ENCODE peak calls at places on chromosomes 4 and X, in four cellular contexts. One of them, this sample, is unnamed.

GRCh38 chr4:164731827-164732474 is 22.0 kb upstream of the SMIM31 start:
- DNase-seq in HepG2: peak; percentile 20
- DNase-seq in SK-N-SH: peak; percentile 54
- DNase-seq in K562: peak; percentile 57
- DNase-seq in this sample: peak; percentile 65

GRCh38 chrX:68998716-68999115 is 166.5 kb downstream of the PJA1 start:
- DNase-seq in SK-N-SH: no peak
- DNase-seq in HepG2: no peak
- DNase-seq in K562: no peak
- DNase-seq in this sample: no peak

GRCh38 chr4:15868816-15869413 is 69.6 kb downstream of the FGFBP1 start:
- DNase-seq in K562: no peak
- DNase-seq in SK-N-SH: no peak
- DNase-seq in HepG2: no peak
- DNase-seq in this sample: no peak

GRCh38 chrX:117510453-117510852 is 606.2 kb downstream of the KLHL13 start:
- DNase-seq in SK-N-SH: peak; percentile 0
- DNase-seq in K562: no peak
- DNase-seq in HepG2: no peak
- DNase-seq in this sample: no peak

GRCh38 chr4:135365065-135365464 is 1163.5 kb upstream of the PABPC4L start:
- DNase-seq in HepG2: no peak
- DNase-seq in K562: no peak
- DNase-seq in SK-N-SH: no peak
- DNase-seq in this sample: no peak

GRCh38 chr4:109730294-109731051 is 603 bp upstream of the PLA2G12A start:
- DNase-seq in K562: peak; percentile 69
- DNase-seq in SK-N-SH: peak; percentile 59
- DNase-seq in HepG2: no peak
- DNase-seq in this sample: peak; percentile 61

GRCh38 chrX:125382889-125383288 is 63.2 kb downstream of the TEX13C start:
- DNase-seq in SK-N-SH: no peak
- DNase-seq in K562: no peak
- DNase-seq in HepG2: no peak
- DNase-seq in this sample: no peak

GRCh38 chr4:94240384-94240783 is 32.7 kb downstream of the SMARCAD1 start:
- DNase-seq in SK-N-SH: no peak
- DNase-seq in K562: no peak
- DNase-seq in HepG2: no peak
- DNase-seq in this sample: no peak

GRCh38 chr4:627751-628150 is 2.4 kb downstream of the PDE6B start:
- DNase-seq in HepG2: no peak
- DNase-seq in K562: no peak
- DNase-seq in SK-N-SH: no peak
- DNase-seq in this sample: no peak

GRCh38 chr4:100098011-100098545 is 92.2 kb downstream of the DDIT4L start:
- DNase-seq in HepG2: no peak
- DNase-seq in SK-N-SH: no peak
- DNase-seq in K562: no peak
- DNase-seq in this sample: no peak

GRCh38 chrX:121010218-121010617 is 24.7 kb upstream of the CT47A1 start:
- DNase-seq in K562: peak; percentile 8
- DNase-seq in HepG2: peak; percentile 59
- DNase-seq in SK-N-SH: no peak
- DNase-seq in this sample: no peak

GRCh38 chrX:39725928-39726619 is 371.7 kb downstream of the BCOR start:
- DNase-seq in SK-N-SH: peak; percentile 24
- DNase-seq in K562: no peak
- DNase-seq in HepG2: no peak
- DNase-seq in this sample: no peak

GRCh38 chr4:91936301-91936700 is 367.5 kb upstream of the GRID2 start:
- DNase-seq in HepG2: no peak
- DNase-seq in K562: no peak
- DNase-seq in SK-N-SH: no peak
- DNase-seq in this sample: no peak

GRCh38 chr4:1792832-1793495 is at the start of gene FGFR3:
- DNase-seq in SK-N-SH: peak; percentile 99
- DNase-seq in HepG2: peak; percentile 48
- DNase-seq in K562: peak; percentile 82
- DNase-seq in this sample: peak; percentile 78

GRCh38 chr4:100299019-100299418 is 108.8 kb upstream of the DDIT4L start:
- DNase-seq in HepG2: no peak
- DNase-seq in SK-N-SH: no peak
- DNase-seq in K562: no peak
- DNase-seq in this sample: no peak

GRCh38 chr4:87758278-87758677 is 41.1 kb upstream of the IBSP start:
- DNase-seq in K562: no peak
- DNase-seq in HepG2: no peak
- DNase-seq in SK-N-SH: no peak
- DNase-seq in this sample: no peak

GRCh38 chrX:47802589-47802988 is 34.1 kb upstream of the ZNF81 start:
- DNase-seq in SK-N-SH: no peak
- DNase-seq in K562: peak; percentile 36
- DNase-seq in HepG2: peak; percentile 10
- DNase-seq in this sample: no peak

GRCh38 chr4:38099908-38100407 is 139.8 kb downstream of the PTTG2 start:
- DNase-seq in HepG2: no peak
- DNase-seq in SK-N-SH: no peak
- DNase-seq in K562: no peak
- DNase-seq in this sample: no peak

GRCh38 chrX:155876704-155877103 is 4.4 kb upstream of the VAMP7 start:
- DNase-seq in HepG2: no peak
- DNase-seq in K562: no peak
- DNase-seq in SK-N-SH: no peak
- DNase-seq in this sample: no peak

DNA sequence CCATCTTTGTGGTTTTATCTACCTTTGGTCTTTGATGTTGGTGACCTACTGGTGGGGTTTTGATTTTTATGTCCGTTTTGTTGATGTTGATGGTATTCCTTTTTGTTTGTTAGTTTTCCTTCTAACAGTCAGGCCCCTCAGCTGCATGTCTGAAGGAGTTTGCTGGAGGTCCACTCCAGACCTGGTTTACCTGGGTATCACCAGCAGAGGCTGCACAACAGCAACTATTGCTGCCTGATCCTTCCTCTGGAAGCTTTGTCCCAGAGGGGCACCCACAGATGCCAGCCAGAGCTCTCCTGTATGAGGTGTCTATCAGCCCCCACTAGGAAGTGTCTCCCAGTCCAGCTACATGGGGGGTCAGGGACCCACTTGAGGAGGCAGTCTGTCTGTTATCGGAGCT is 199.3 kb upstream of the WDFY3 start:
- DNase-seq in HepG2: no peak
- DNase-seq in SK-N-SH: no peak
- DNase-seq in K562: no peak
- DNase-seq in this sample: no peak
- TF ChIP-seq CTCF in HepG2: no peak
- TF ChIP-seq CTCF in SK-N-SH: no peak
- TF ChIP-seq CTCF in K562: no peak
- TF ChIP-seq CTCF in this sample: no peak

GRCh38 chr4:18571252-18571885 is 549.8 kb upstream of the LCORL start:
- DNase-seq in HepG2: peak; percentile 38
- DNase-seq in SK-N-SH: no peak
- DNase-seq in K562: no peak
- DNase-seq in this sample: no peak

GRCh38 chr4:18568600-18568999 is 547.0 kb upstream of the LCORL start:
- DNase-seq in K562: no peak
- DNase-seq in SK-N-SH: no peak
- DNase-seq in HepG2: no peak
- DNase-seq in this sample: no peak

GRCh38 chr4:18566970-18567799 is 545.6 kb upstream of the LCORL start:
- DNase-seq in K562: no peak
- DNase-seq in HepG2: peak; percentile 96
- DNase-seq in SK-N-SH: no peak
- DNase-seq in this sample: no peak

GRCh38 chr4:18570370-18570769 is 548.8 kb upstream of the LCORL start:
- DNase-seq in HepG2: peak; percentile 66
- DNase-seq in SK-N-SH: no peak
- DNase-seq in K562: no peak
- DNase-seq in this sample: no peak
- TF ChIP-seq FOXJ3 in HepG2: no peak
- TF ChIP-seq FOXJ3 in SK-N-SH: no peak
- TF ChIP-seq FOXJ3 in K562: no peak
- TF ChIP-seq FOXJ3 in this sample: no peak

DNA sequence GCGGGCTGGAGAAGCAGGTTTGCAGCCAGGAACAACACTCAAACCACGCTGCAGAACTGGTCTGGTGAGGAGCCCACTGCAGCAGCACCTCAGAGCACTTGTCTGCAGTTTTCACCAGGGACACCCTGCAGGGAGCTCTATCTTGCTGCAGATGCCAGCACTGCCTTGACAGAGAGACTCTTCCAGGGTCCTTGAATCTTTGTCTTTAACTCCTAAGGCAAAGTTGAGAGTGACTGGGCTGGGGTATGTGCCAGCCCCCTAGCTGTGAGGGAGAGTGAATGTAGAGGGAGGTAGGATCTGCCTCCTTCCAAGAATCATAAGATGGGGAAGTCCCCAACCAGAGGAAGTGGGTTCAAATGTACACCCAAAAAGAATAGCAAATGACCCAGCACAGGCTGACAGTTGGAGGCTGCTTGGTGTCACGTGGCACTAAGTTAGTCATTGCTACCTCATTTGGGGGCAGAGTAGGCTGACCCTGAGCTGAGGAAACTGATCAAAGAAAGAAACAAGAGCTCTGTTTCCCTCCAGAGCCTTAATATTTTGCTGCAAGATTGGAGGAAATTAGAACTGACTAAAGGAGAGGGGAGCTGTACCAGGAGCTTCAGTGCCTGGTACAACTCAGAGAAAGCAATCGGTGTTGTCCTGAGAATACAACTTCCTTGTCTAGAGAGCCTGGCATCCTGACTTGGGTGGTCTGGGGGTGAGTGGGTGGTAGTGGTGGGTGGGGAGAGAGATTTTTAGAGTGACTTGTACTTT is 28.2 kb upstream of the HUWE1 start:
- DNase-seq in HepG2: no peak
- DNase-seq in K562: peak; percentile 4
- DNase-seq in SK-N-SH: no peak
- DNase-seq in this sample: peak; percentile 14
- TF ChIP-seq CTCF in HepG2: no peak
- TF ChIP-seq CTCF in K562: no peak
- TF ChIP-seq CTCF in SK-N-SH: no peak
- TF ChIP-seq CTCF in this sample: no peak

GRCh38 chrX:13401724-13402123 is 81.9 kb upstream of the ATXN3L start:
- DNase-seq in HepG2: no peak
- DNase-seq in SK-N-SH: no peak
- DNase-seq in K562: no peak
- DNase-seq in this sample: no peak

GRCh38 chrX:13396887-13397286 is 77.0 kb upstream of the ATXN3L start:
- DNase-seq in HepG2: no peak
- DNase-seq in K562: no peak
- DNase-seq in SK-N-SH: no peak
- DNase-seq in this sample: no peak

GRCh38 chrX:13398839-13399238 is 79.0 kb upstream of the ATXN3L start:
- DNase-seq in K562: no peak
- DNase-seq in SK-N-SH: no peak
- DNase-seq in HepG2: no peak
- DNase-seq in this sample: no peak

DNA sequence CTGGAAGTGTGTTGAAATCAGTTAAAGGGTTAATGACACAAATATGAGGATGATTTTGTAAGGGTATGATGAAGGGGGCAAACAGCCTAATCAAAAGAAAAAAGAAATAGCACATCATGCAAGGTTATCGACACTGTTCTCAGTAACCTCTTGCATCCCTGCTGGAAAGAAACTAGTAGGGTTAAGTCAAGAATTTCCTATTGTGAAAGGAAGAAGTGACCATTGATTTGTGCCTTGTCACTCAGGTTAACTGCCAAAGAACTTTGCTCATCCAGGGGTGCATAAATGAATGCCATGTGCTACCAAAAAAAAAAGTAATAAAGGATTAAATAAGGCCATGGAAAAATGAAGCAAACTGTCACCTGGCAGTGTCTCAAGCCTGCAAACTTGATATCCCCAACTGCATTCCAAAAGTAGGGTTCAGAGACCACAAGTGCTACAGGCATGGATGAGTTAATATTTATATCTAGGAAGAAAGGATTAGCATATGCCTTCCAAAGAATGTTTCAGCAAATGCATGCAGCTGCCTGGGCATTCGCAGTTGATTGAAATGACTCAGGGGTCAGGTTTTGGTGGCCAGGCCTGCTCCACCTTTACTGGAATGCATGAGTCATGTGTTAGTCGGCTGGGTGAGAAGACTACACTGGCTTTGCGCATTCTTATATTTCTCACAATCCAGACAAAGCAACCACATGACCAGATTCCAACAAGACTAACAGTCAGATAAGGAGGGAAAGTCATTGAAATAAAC is 78.4 kb upstream of the ATXN3L start:
- DNase-seq in K562: peak; percentile 54
- DNase-seq in SK-N-SH: no peak
- DNase-seq in HepG2: peak; percentile 70
- DNase-seq in this sample: no peak
- TF ChIP-seq FOXJ3 in K562: no peak
- TF ChIP-seq FOXJ3 in SK-N-SH: no peak
- TF ChIP-seq FOXJ3 in HepG2: no peak
- TF ChIP-seq FOXJ3 in this sample: no peak

DNA sequence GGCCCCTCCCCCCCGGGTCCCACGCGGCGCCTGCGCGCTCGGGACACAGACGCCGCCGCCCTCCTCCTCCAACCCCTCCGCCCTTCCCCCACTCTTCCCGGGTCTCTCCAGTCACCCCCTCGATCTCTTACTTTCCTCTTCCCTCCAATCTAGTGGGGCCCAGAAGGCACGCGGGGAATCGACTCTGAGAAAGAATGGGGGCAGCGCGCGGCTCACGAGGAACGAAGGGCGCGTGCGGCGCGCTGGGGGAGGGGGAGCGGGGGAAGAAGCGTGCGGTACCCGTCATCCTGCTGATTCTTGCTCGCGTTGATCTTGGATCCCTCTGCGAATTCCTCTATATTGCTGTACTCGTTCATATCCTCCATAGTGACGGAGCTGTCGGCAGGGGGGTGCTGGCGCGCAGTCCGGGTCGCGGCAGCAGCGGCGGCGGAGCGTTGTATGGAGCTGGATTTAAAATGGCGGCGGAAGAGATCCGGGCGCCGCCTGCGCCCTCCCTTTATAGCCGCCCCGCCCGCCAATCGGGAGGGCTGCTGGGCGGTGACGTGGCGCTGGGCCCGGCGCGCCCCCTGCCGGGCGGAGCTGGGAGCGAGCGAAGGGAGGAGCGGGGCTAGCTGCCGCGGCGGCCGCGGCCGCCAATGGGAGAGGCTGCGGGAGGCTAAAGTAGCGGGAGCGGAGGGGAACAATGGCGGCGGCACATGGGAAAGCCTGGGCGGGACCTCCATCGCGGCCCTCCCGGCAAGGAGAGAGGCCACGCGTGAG is 1.1 kb downstream of the HNRNPDL start:
- DNase-seq in K562: peak; percentile 95
- DNase-seq in HepG2: peak; percentile 76
- DNase-seq in SK-N-SH: peak; percentile 96
- DNase-seq in this sample: peak; percentile 93
- TF ChIP-seq CTCF in K562: peak; percentile 89
- TF ChIP-seq CTCF in HepG2: peak; percentile 84
- TF ChIP-seq CTCF in SK-N-SH: peak; percentile 78
- TF ChIP-seq CTCF in this sample: peak; percentile 94

GRCh38 chrX:76996641-76997040 is 450.5 kb upstream of the FGF16 start:
- DNase-seq in K562: no peak
- DNase-seq in SK-N-SH: no peak
- DNase-seq in HepG2: no peak
- DNase-seq in this sample: no peak
- TF ChIP-seq FOXJ3 in K562: no peak
- TF ChIP-seq FOXJ3 in SK-N-SH: no peak
- TF ChIP-seq FOXJ3 in HepG2: no peak
- TF ChIP-seq FOXJ3 in this sample: no peak

GRCh38 chrX:43750248-43750676 is 94.2 kb downstream of the MAOA start:
- DNase-seq in SK-N-SH: peak; percentile 48
- DNase-seq in HepG2: peak; percentile 57
- DNase-seq in K562: peak; percentile 55
- DNase-seq in this sample: peak; percentile 33
- TF ChIP-seq CTCF in SK-N-SH: peak; percentile 66
- TF ChIP-seq CTCF in HepG2: peak; percentile 77
- TF ChIP-seq CTCF in K562: peak; percentile 55
- TF ChIP-seq CTCF in this sample: no peak